ENCODE peak calls at places on chromosomes 13 and 19, in five cellular contexts. F is lower leg skin, X is pancreas, B is HFFc6, Y is neural crest cell. O is an unnamed sample.

GRCh38 chr19:6925801-6926751 is 38.7 kb downstream of the ADGRE1 start:
- DNase-seq in X (no peak), Y (no peak), B (no peak), F (no peak), O (peak)

GRCh38 chr13:70580825-70581224 is 472.6 kb upstream of the KLHL1 start:
- DNase-seq in F (no peak), X (no peak), B (no peak), Y (no peak), O (no peak)

GRCh38 chr19:42038675-42039074 is 31.3 kb downstream of the GRIK5 start:
- DNase-seq in X (no peak), F (no peak), Y (no peak), B (no peak), O (no peak)

GRCh38 chr19:38004505-38005223 is 97.7 kb downstream of the SIPA1L3 start:
- DNase-seq in Y (peak), X (peak), F (peak), B (peak), O (peak)

GRCh38 chr13:49443327-49443688 is 556 bp downstream of the CAB39L start:
- DNase-seq in X (no peak), Y (no peak), F (no peak), B (no peak), O (peak)

GRCh38 chr19:46393456-46394397 is 19.6 kb downstream of the CCDC8 start:
- DNase-seq in F (no peak), X (no peak), Y (no peak), B (no peak), O (no peak)

GRCh38 chr19:18745931-18746330 is 45.2 kb downstream of the COMP start:
- DNase-seq in B (no peak), X (no peak), F (no peak), Y (no peak), O (no peak)

GRCh38 chr19:45153339-45154063 is 7.3 kb downstream of the NKPD1 start:
- DNase-seq in Y (peak), B (no peak), X (no peak), F (no peak), O (no peak)

GRCh38 chr13:33328691-33329090 is 43.1 kb upstream of the STARD13 start:
- DNase-seq in B (no peak), X (no peak), Y (peak), F (no peak), O (no peak)

GRCh38 chr19:41324921-41325639 is 15.1 kb downstream of the CCDC97 start:
- DNase-seq in B (peak), F (peak), X (no peak), Y (no peak), O (peak)

GRCh38 chr13:50866817-50867640 is 23.5 kb upstream of the DLEU7 start:
- DNase-seq in Y (no peak), X (no peak), F (no peak), B (no peak), O (no peak)

GRCh38 chr19:20840371-20840770 is 64.3 kb downstream of the ZNF66 start:
- DNase-seq in F (no peak), X (no peak), B (no peak), Y (no peak), O (no peak)

GRCh38 chr19:4035018-4035566 is 27.6 kb downstream of the PIAS4 start:
- DNase-seq in X (no peak), F (no peak), B (no peak), Y (no peak), O (no peak)

GRCh38 chr13:112174476-112175110 is 107.6 kb downstream of the SOX1 start:
- DNase-seq in Y (no peak), X (no peak), B (no peak), F (no peak), O (no peak)

GRCh38 chr19:35123573-35123972 is 8.0 kb downstream of the FXYD3 start:
- DNase-seq in B (no peak), Y (no peak), X (no peak), F (peak), O (no peak)

GRCh38 chr13:94640676-94641075 is 39.0 kb downstream of the GPR180 start:
- DNase-seq in F (no peak), B (no peak), X (no peak), Y (no peak), O (no peak)

GRCh38 chr13:110593430-110594130 is 21.8 kb upstream of the NAXD start:
- DNase-seq in Y (no peak), B (peak), F (peak), X (no peak), O (peak)

GRCh38 chr13:113776231-113777125 is 17.5 kb downstream of the TMEM255B start:
- DNase-seq in Y (no peak), X (no peak), F (no peak), B (no peak), O (no peak)

GRCh38 chr13:113121928-113122420 is 625 bp upstream of the F10 start:
- DNase-seq in B (no peak), Y (no peak), X (no peak), F (no peak), O (no peak)

GRCh38 chr13:46332772-46333171 is 54.3 kb downstream of the RUBCNL start:
- DNase-seq in B (no peak), Y (no peak), X (no peak), F (no peak), O (no peak)

GRCh38 chr19:39133431-39134270 is 8.1 kb downstream of the PAK4 start:
- DNase-seq in X (peak), B (no peak), Y (no peak), F (no peak), O (no peak)

GRCh38 chr19:1449467-1450442 is at the start of gene APC2:
- DNase-seq in B (no peak), Y (peak), X (no peak), F (no peak), O (no peak)

GRCh38 chr13:110521946-110522345 is 39.6 kb downstream of the RAB20 start:
- DNase-seq in X (no peak), B (no peak), F (no peak), Y (no peak), O (no peak)

GRCh38 chr13:32852568-32852967 is 163.7 kb upstream of the KL start:
- DNase-seq in Y (no peak), F (no peak), X (no peak), B (no peak), O (no peak)

GRCh38 chr19:2235396-2236284 is 489 bp downstream of the PLEKHJ1 start:
- DNase-seq in Y (no peak), F (no peak), X (peak), B (no peak), O (no peak)

GRCh38 chr13:50527612-50528509 is 315.6 kb downstream of the DLEU7 start:
- DNase-seq in F (no peak), B (no peak), Y (no peak), X (no peak), O (no peak)

DNA sequence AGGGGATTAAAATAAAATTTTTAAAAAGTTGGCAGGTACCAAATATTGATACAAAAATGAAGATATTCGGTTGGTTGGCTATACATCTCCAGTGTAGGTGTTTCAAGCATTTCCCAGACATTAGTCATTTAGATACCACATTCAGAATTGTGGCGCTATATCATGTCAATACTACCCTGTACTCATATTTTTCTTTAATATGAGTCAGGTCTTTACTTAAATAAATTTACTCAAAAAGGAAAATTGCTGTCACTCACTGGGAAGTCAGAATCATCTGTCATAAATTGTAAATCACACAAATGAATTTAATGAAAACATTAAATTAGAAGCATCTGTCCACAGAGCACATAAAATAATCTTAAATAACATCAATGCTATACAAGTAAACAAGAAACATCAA is 134.2 kb downstream of the TSHZ3 start:
- DNase-seq in Y (no peak), B (no peak), X (no peak), F (no peak), O (no peak)
- TF ChIP-seq CTCF in Y (no peak), B (no peak), X (no peak), F (no peak), O (no peak)

GRCh38 chr13:23375007-23375971 is 58.2 kb downstream of the SACS start:
- DNase-seq in Y (peak), B (peak), F (peak), X (peak), O (peak)
- TF ChIP-seq CTCF in Y (peak), B (peak), F (no peak), X (no peak), O (peak)

GRCh38 chr19:54307389-54307788 is 5.6 kb downstream of the LILRA5 start:
- DNase-seq in F (no peak), X (no peak), B (no peak), Y (no peak), O (no peak)

GRCh38 chr19:54310543-54310942 is 2.4 kb downstream of the LILRA5 start:
- DNase-seq in X (no peak), B (no peak), F (no peak), Y (no peak), O (no peak)

GRCh38 chr19:54302252-54302651 is 10.7 kb downstream of the LILRA5 start:
- DNase-seq in X (no peak), F (no peak), Y (no peak), B (no peak), O (no peak)

GRCh38 chr19:54309811-54310210 is 3.2 kb downstream of the LILRA5 start:
- DNase-seq in F (no peak), Y (no peak), B (no peak), X (no peak), O (no peak)

DNA sequence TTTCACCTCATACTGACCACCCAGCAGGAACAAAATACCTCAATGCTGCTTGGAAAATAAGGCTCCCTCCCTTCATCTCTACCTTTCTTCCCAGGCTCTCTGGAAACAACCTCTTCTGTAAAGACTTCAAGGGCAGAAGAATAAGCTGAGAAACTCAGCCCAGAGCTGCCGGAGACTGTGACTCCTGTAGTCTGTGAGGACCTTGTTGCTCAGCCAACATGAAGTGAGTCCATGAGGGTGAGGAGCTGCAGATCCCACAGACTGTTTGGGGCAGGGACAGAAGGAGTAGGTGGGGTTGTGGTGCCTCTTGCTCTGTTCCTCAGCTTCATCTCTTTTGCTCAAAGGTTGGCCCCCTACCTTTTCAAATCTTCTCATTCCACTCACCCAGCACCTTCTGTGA is 7.8 kb downstream of the LILRA5 start:
- DNase-seq in X (no peak), B (no peak), Y (no peak), F (no peak), O (no peak)
- TF ChIP-seq CTCF in X (no peak), B (no peak), Y (no peak), F (no peak), O (no peak)

GRCh38 chr19:57905258-57905657 is 11.1 kb downstream of the ZNF417 start:
- DNase-seq in F (no peak), B (no peak), X (no peak), Y (no peak), O (no peak)

GRCh38 chr19:57907394-57907793 is 9.0 kb downstream of the ZNF417 start:
- DNase-seq in F (no peak), X (no peak), Y (no peak), B (no peak), O (no peak)

GRCh38 chr19:57903298-57904174 is 12.9 kb downstream of the ZNF417 start:
- DNase-seq in Y (no peak), B (peak), X (no peak), F (no peak), O (no peak)
- TF ChIP-seq CTCF in Y (peak), B (peak), X (no peak), F (no peak), O (peak)

GRCh38 chr19:32686847-32687450 is 4.7 kb upstream of the NUDT19 start:
- DNase-seq in F (no peak), B (no peak), X (no peak), Y (no peak), O (no peak)
- TF ChIP-seq CTCF in F (no peak), B (no peak), X (no peak), Y (no peak), O (no peak)

GRCh38 chr13:39039033-39039432 is 777 bp downstream of the NHLRC3 start:
- DNase-seq in Y (no peak), B (no peak), X (no peak), F (no peak), O (no peak)

GRCh38 chr13:39037410-39037879 is 444 bp downstream of the PROSER1 start:
- DNase-seq in B (no peak), X (no peak), F (peak), Y (no peak), O (peak)

GRCh38 chr13:39038569-39038898 is 278 bp downstream of the NHLRC3 start:
- DNase-seq in Y (no peak), B (no peak), F (peak), X (no peak), O (peak)

GRCh38 chr13:39036212-39036611 is 1.7 kb downstream of the PROSER1 start:
- DNase-seq in F (no peak), Y (no peak), X (no peak), B (no peak), O (no peak)

GRCh38 chr13:39037880-39038568 is at the start of the genes NHLRC3 and PROSER1:
- DNase-seq in Y (peak), B (peak), F (peak), X (peak), O (peak)
- TF ChIP-seq CTCF in Y (no peak), B (peak), F (no peak), X (no peak), O (no peak)

DNA sequence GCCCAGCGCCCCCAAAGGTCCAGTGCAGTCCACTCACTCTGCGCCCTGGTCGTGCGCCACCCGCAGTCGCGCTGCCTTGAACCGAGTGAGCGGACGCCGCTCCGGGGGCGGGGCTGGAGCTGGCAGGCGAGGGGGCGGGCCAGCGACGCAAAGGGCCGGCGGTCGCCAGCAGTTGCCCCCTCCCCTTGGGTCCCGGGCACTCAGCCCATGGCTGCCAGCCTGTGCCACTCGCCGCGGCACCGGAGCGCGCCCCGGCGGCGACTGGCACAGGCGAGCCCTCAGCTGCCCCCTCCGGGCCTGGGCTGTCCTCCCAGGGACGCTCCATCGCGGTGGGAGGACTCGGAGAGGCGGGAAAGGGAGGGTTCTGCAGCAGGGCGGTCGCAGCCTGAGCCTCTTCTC is at the start of gene S1PR5:
- DNase-seq in Y (no peak), F (no peak), B (no peak), X (peak), O (no peak)
- TF ChIP-seq CTCF in Y (no peak), F (no peak), B (no peak), X (no peak), O (no peak)

GRCh38 chr13:31110169-31110568 is 51.5 kb downstream of the HSPH1 start:
- DNase-seq in B (no peak), Y (no peak), F (no peak), X (no peak), O (no peak)
- TF ChIP-seq CTCF in B (no peak), Y (no peak), F (no peak), X (no peak), O (no peak)

DNA sequence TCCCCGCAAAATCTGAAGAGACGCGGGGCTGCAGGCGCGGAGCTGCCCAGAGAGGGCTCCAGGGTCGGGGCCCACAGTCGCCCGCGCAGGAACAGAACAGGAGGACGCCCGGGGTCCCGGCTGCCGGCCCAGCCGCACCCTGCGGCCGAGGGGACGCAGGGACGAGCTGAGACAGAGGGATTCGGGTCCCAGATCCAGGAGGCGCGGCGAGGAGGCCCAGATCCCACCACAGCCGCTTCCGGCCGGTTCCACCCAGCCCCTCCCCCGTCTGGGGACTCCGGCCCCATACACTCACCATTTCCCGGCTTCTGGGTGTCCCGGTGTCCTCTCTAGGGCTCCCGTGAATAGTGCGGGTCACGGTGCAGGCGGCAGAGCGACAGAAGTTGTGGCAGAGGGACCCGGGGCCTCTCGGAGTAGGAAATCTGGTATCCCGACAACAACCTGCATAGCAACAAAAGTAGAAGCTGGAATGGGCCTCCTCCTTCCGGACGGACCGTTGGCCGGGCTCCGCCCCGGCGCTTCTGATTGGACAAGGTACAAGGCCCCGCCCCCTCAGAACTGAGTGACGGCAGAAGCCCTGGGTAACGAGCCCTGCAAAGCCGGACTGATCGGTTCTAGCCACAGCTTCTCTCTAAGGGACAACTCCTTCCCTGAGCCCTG is at the start of gene ZNF20:
- DNase-seq in B (peak), Y (peak), X (peak), F (peak), O (peak)
- TF ChIP-seq CTCF in B (no peak), Y (no peak), X (no peak), F (no peak), O (peak)